ENCODE peak calls at places on chromosomes 16 and 17, in ten cellular contexts. L is fibroblast of the aortic adventitia, J is H4, U is IMR-90, T is activated T-cell treated with anti-CD3 and anti-CD28 coated beads for 1 hour, E is glutamatergic neuron, Q is anterior cingulate cortex, K is astrocyte of the hippocampus, G is pulmonary artery endothelial cell, C is GM19239. M is an unnamed sample.

GRCh38 chr16:11201498-11202259 is 54.3 kb downstream of the SOCS1 start:
- DNase-seq in Q (no peak), C (no peak), K (peak; percentile 60), E (no peak), J (peak; percentile 66), U (peak; percentile 93), L (peak; percentile 82), T (no peak), G (peak; percentile 57), M (no peak)

GRCh38 chr16:80167657-80168056 is 373.1 kb upstream of the DYNLRB2 start:
- DNase-seq in Q (no peak), L (no peak), C (no peak), K (no peak), G (no peak), J (no peak), E (no peak), U (no peak), T (no peak), M (no peak)

GRCh38 chr16:55273959-55274358 is 50.0 kb upstream of the IRX6 start:
- DNase-seq in E (no peak), Q (no peak), J (no peak), T (no peak), K (no peak), G (no peak), U (no peak), C (no peak), L (no peak), M (no peak)

GRCh38 chr16:4556112-4556511 is at the start of gene C16orf96:
- DNase-seq in L (peak; percentile 18), G (no peak), K (peak; percentile 40), C (no peak), J (no peak), E (no peak), Q (no peak), U (no peak), T (no peak), M (no peak)

GRCh38 chr16:79369796-79370195 is 230.7 kb downstream of the MAF start:
- DNase-seq in Q (no peak), G (no peak), C (no peak), T (no peak), U (no peak), E (no peak), K (no peak), J (no peak), L (no peak), M (no peak)

GRCh38 chr17:19867654-19868395 is at the start of gene ULK2:
- DNase-seq in J (peak; percentile 29), L (peak; percentile 72), E (peak; percentile 82), T (peak; percentile 38), U (peak; percentile 69), K (peak; percentile 92), Q (peak; percentile 58), C (peak; percentile 60), G (peak; percentile 36), M (no peak)

GRCh38 chr17:47704116-47704515 is 10.2 kb downstream of the TBKBP1 start:
- DNase-seq in Q (no peak), U (no peak), T (no peak), J (no peak), E (no peak), K (no peak), C (no peak), G (no peak), L (no peak), M (no peak)

GRCh38 chr17:77564278-77564920 is 394.1 kb upstream of the TNRC6C start:
- DNase-seq in C (no peak), Q (no peak), L (no peak), E (no peak), J (no peak), G (no peak), U (no peak), T (no peak), K (no peak), M (no peak)

GRCh38 chr17:48307814-48308411 is 122.1 kb downstream of the SKAP1 start:
- DNase-seq in K (peak; percentile 77), L (peak; percentile 76), T (peak; percentile 17), U (peak; percentile 74), C (peak; percentile 18), G (peak; percentile 19), E (peak; percentile 66), J (peak; percentile 64), Q (no peak), M (no peak)

M was measured in KG1.